ENCODE peak calls at places on chromosomes 5 and 9, in eight cellular contexts. N is stimulated activated CD8-positive, alpha-beta memory T cell treated with anti-CD3 and anti-CD28 coated beads, Interleukin-4, amount 100 ng/mL, for 48 hours; Y is HFFc6; O is AG04450; D is AG09319; U is endothelial cell; J is head of caudate nucleus; K is Kasumi-1. W is an unnamed sample.

GRCh38 chr5:146060221-146060585 is 45.2 kb downstream of the PLAC8L1 start:
- DNase-seq in N (no peak), Y (no peak), O (no peak), D (no peak), U (no peak), J (no peak), K (no peak), W (no peak)

GRCh38 chr5:93162201-93162654 is 418.8 kb downstream of the NR2F1-AS1 start:
- DNase-seq in N (no peak), Y (peak), O (no peak), D (no peak), U (no peak), J (no peak), K (no peak), W (no peak)

GRCh38 chr9:5815421-5815820 is 17.5 kb downstream of the ERMP1 start:
- DNase-seq in N (no peak), Y (no peak), O (no peak), D (no peak), U (no peak), J (no peak), K (no peak), W (no peak)

GRCh38 chr9:125932012-125932411 is 184.8 kb downstream of the PBX3 start:
- DNase-seq in N (no peak), Y (peak), O (peak), D (peak), U (no peak), J (peak), K (no peak), W (peak)

GRCh38 chr5:34854459-34855174 is 15.7 kb downstream of the TTC23L start:
- DNase-seq in N (no peak), Y (no peak), O (no peak), D (no peak), U (no peak), J (no peak), K (no peak), W (no peak)

GRCh38 chr5:139833525-139833924 is 37.9 kb downstream of the PSD2 start:
- DNase-seq in N (no peak), Y (no peak), O (no peak), D (no peak), U (no peak), J (no peak), K (no peak), W (no peak)

GRCh38 chr5:95823738-95824609 is 1.4 kb upstream of the GLRX start:
- DNase-seq in N (peak), Y (peak), O (peak), D (peak), U (peak), J (no peak), K (peak), W (peak)

GRCh38 chr9:127971357-127972315 is 9.2 kb downstream of the EEIG1 start:
- DNase-seq in N (no peak), Y (no peak), O (no peak), D (no peak), U (no peak), J (peak), K (no peak), W (no peak)

W was measured in AG04449.